ENCODE peak calls at places on chromosomes 7 and 10, in four cellular contexts. R is Kasumi-1, Q is NCI-H1694, E is NCI-H774. C is an unnamed sample.

GRCh38 chr10:132443605-132443997 is 46.6 kb downstream of the PWWP2B start:
- DNase-seq in Q (no peak), E (no peak), R (peak), C (no peak)

GRCh38 chr7:37031571-37032257 is 307.4 kb upstream of the AOAH start:
- DNase-seq in Q (no peak), E (peak), R (peak), C (peak)

GRCh38 chr7:143299840-143300239 is 11.7 kb downstream of the CASP2 start:
- DNase-seq in E (no peak), Q (no peak), R (peak), C (no peak)

GRCh38 chr7:33754933-33755928 is 150.1 kb upstream of the BMPER start:
- DNase-seq in R (no peak), Q (no peak), E (no peak), C (no peak)

GRCh38 chr10:114043532-114044250 is at the start of gene ADRB1:
- DNase-seq in Q (peak), E (peak), R (peak), C (no peak)

GRCh38 chr7:17991866-17992648 is 35.6 kb downstream of the PRPS1L1 start:
- DNase-seq in E (no peak), R (no peak), Q (peak), C (no peak)

GRCh38 chr10:126242352-126243260 is 145.7 kb downstream of the ADAM12 start:
- DNase-seq in Q (peak), R (no peak), E (peak), C (no peak)

GRCh38 chr7:105697753-105698152 is 116.5 kb upstream of the EFCAB10 start:
- DNase-seq in Q (no peak), E (no peak), R (no peak), C (no peak)

GRCh38 chr10:83516788-83517187 is 622.5 kb upstream of the GHITM start:
- DNase-seq in Q (no peak), E (no peak), R (no peak), C (no peak)

GRCh38 chr10:122299423-122300075 is 28.5 kb downstream of the BTBD16 start:
- DNase-seq in Q (no peak), R (no peak), E (no peak), C (no peak)

GRCh38 chr10:128069351-128070051 is 56.7 kb downstream of the MKI67 start:
- DNase-seq in R (peak), Q (peak), E (peak), C (peak)

GRCh38 chr7:134986363-134987231 is at the start of gene AGBL3:
- DNase-seq in R (peak), E (peak), Q (peak), C (peak)

GRCh38 chr10:91319336-91319735 is 90.8 kb upstream of the HECTD2 start:
- DNase-seq in R (no peak), Q (no peak), E (no peak), C (no peak)

GRCh38 chr10:7563368-7563767 is 103.4 kb downstream of the ITIH5 start:
- DNase-seq in Q (no peak), R (no peak), E (no peak), C (no peak)

GRCh38 chr10:89810908-89811515 is 109.6 kb downstream of the KIF20B start:
- DNase-seq in E (peak), Q (no peak), R (no peak), C (no peak)

GRCh38 chr7:12623885-12624498 is 53.5 kb downstream of the SCIN start:
- DNase-seq in Q (peak), R (peak), E (peak), C (no peak)

GRCh38 chr7:44217852-44218402 is 17.1 kb downstream of the YKT6 start:
- DNase-seq in E (no peak), Q (no peak), R (no peak), C (no peak)

GRCh38 chr10:15451137-15452094 is 80.3 kb upstream of the FAM171A1 start:
- DNase-seq in Q (no peak), E (no peak), R (no peak), C (no peak)

GRCh38 chr7:42236266-42237161 is 495 bp downstream of the GLI3 start:
- DNase-seq in Q (no peak), E (no peak), R (peak), C (no peak)

GRCh38 chr10:119190353-119190752 is 11.7 kb upstream of the PRDX3 start:
- DNase-seq in R (no peak), E (no peak), Q (no peak), C (no peak)

GRCh38 chr7:43764807-43765491 is 6.5 kb downstream of the BLVRA start:
- DNase-seq in R (no peak), Q (no peak), E (no peak), C (no peak)

GRCh38 chr10:50896721-50897120 is 11.3 kb upstream of the A1CF start:
- DNase-seq in Q (no peak), E (no peak), R (no peak), C (no peak)

GRCh38 chr10:3471927-3472704 is 299.5 kb upstream of the PITRM1 start:
- DNase-seq in E (no peak), R (no peak), Q (no peak), C (no peak)

GRCh38 chr10:65194131-65194530 is 1672.9 kb downstream of the REEP3 start:
- DNase-seq in E (no peak), Q (no peak), R (no peak), C (no peak)

GRCh38 chr7:116382375-116382774 is 117.2 kb upstream of the CAV2 start:
- DNase-seq in Q (no peak), R (no peak), E (no peak), C (no peak)

GRCh38 chr10:121695731-121696464 is 97.7 kb upstream of the FGFR2 start:
- DNase-seq in Q (no peak), E (no peak), R (no peak), C (no peak)

GRCh38 chr10:72133517-72133916 is 45.2 kb upstream of the SPOCK2 start:
- DNase-seq in E (no peak), R (no peak), Q (no peak), C (no peak)

GRCh38 chr10:131078131-131078881 is 233.2 kb downstream of the TCERG1L start:
- DNase-seq in E (no peak), Q (no peak), R (no peak), C (no peak)

GRCh38 chr10:89478085-89478738 is 57.2 kb downstream of the SLC16A12 start:
- DNase-seq in E (no peak), R (peak), Q (no peak), C (no peak)

GRCh38 chr7:56110611-56111010 is 4.3 kb upstream of the CHCHD2 start:
- DNase-seq in Q (no peak), E (no peak), R (no peak), C (no peak)

GRCh38 chr7:27652518-27652917 is 10.2 kb downstream of the HIBADH start:
- DNase-seq in E (no peak), R (no peak), Q (no peak), C (no peak)

GRCh38 chr10:121998462-121998861 is 9.5 kb downstream of the TACC2 start:
- DNase-seq in Q (no peak), E (no peak), R (no peak), C (no peak)

GRCh38 chr10:70174058-70174741 is 3.9 kb upstream of the SAR1A start:
- DNase-seq in Q (no peak), R (no peak), E (no peak), C (no peak)

GRCh38 chr7:94190599-94191061 is 186.5 kb upstream of the BET1 start:
- DNase-seq in Q (no peak), E (no peak), R (no peak), C (no peak)

GRCh38 chr10:130964771-130965170 is 346.8 kb downstream of the TCERG1L start:
- DNase-seq in Q (no peak), E (no peak), R (no peak), C (no peak)

GRCh38 chr7:41825927-41826480 is 123.1 kb upstream of the INHBA start:
- DNase-seq in E (no peak), R (no peak), Q (no peak), C (no peak)

GRCh38 chr10:115706482-115707076 is 566.4 kb downstream of the GFRA1 start:
- DNase-seq in E (no peak), R (peak), Q (peak), C (no peak)

GRCh38 chr10:1063232-1063862 is 7.2 kb downstream of the WDR37 start:
- DNase-seq in Q (no peak), R (peak), E (no peak), C (no peak)

GRCh38 chr7:20193242-20193777 is 23.9 kb downstream of the MACC1 start:
- DNase-seq in E (no peak), Q (no peak), R (no peak), C (no peak)